ENCODE peak calls at places on chromosomes 1 and 21, in eight cellular contexts. K is DND-41, O is Calu3, M is brain microvascular endothelial cell, F is dorsolateral prefrontal cortex, D is fibroblast of mammary gland, U is fibroblast of lung, P is fibroblast of pulmonary artery. B is an unnamed sample.

GRCh38 chr1:41804176-41804575 is 114.5 kb downstream of the HIVEP3 start:
- DNase-seq in D (no peak), U (no peak), F (no peak), K (peak; percentile 40), M (no peak), P (no peak), O (no peak), B (no peak)

GRCh38 chr1:29124366-29125236 is 898 bp upstream of the TMEM200B start:
- DNase-seq in D (peak; percentile 64), K (peak; percentile 54), O (peak; percentile 66), M (peak; percentile 46), U (peak; percentile 78), P (peak; percentile 82), F (no peak), B (peak; percentile 82)

GRCh38 chr1:109256971-109257681 is 7.8 kb downstream of the CELSR2 start:
- DNase-seq in P (no peak), K (no peak), D (no peak), M (no peak), F (no peak), U (no peak), O (no peak), B (no peak)

GRCh38 chr1:80441664-80442063 is 1359.1 kb upstream of the ADGRL2 start:
- DNase-seq in F (no peak), P (no peak), O (no peak), U (peak; percentile 3), M (no peak), K (no peak), D (no peak), B (no peak)

GRCh38 chr21:28063241-28063640 is 929.4 kb downstream of the LTN1 start:
- DNase-seq in U (no peak), F (no peak), P (no peak), D (no peak), K (no peak), M (no peak), O (no peak), B (no peak)

GRCh38 chr1:247295274-247295684 is 36.4 kb downstream of the ZNF496 start:
- DNase-seq in F (no peak), U (no peak), M (peak; percentile 71), D (peak; percentile 28), P (peak; percentile 23), K (no peak), O (no peak), B (peak; percentile 72)

GRCh38 chr1:181936768-181937581 is 124.5 kb downstream of the ZNF648 start:
- DNase-seq in F (no peak), K (peak; percentile 59), U (no peak), D (peak; percentile 20), O (peak; percentile 73), P (no peak), M (no peak), B (peak; percentile 0)

GRCh38 chr1:40783001-40783905 is at the start of gene KCNQ4:
- DNase-seq in F (no peak), D (no peak), M (no peak), K (no peak), U (peak; percentile 12), O (peak; percentile 47), P (no peak), B (no peak)

GRCh38 chr21:38272215-38272614 is 15.4 kb downstream of the KCNJ15 start:
- DNase-seq in U (no peak), F (no peak), K (no peak), M (no peak), D (no peak), O (no peak), P (no peak), B (no peak)

GRCh38 chr1:70827030-70827429 is 220.6 kb downstream of the PTGER3 start:
- DNase-seq in D (no peak), F (no peak), K (no peak), P (no peak), M (no peak), O (no peak), U (no peak), B (no peak)

GRCh38 chr1:152227310-152227928 is 3.4 kb upstream of the HRNR start:
- DNase-seq in D (peak; percentile 49), U (peak; percentile 6), F (no peak), K (no peak), M (no peak), P (peak; percentile 29), O (no peak), B (peak; percentile 47)

GRCh38 chr1:17675681-17676243 is 79.4 kb upstream of the ACTL8 start:
- DNase-seq in O (no peak), F (no peak), P (no peak), U (no peak), D (peak; percentile 7), M (no peak), K (no peak), B (no peak)
- TF ChIP-seq CTCF in O (no peak), F (no peak), P (no peak), U (no peak), D (no peak), M (no peak), K (no peak), B (no peak)

DNA sequence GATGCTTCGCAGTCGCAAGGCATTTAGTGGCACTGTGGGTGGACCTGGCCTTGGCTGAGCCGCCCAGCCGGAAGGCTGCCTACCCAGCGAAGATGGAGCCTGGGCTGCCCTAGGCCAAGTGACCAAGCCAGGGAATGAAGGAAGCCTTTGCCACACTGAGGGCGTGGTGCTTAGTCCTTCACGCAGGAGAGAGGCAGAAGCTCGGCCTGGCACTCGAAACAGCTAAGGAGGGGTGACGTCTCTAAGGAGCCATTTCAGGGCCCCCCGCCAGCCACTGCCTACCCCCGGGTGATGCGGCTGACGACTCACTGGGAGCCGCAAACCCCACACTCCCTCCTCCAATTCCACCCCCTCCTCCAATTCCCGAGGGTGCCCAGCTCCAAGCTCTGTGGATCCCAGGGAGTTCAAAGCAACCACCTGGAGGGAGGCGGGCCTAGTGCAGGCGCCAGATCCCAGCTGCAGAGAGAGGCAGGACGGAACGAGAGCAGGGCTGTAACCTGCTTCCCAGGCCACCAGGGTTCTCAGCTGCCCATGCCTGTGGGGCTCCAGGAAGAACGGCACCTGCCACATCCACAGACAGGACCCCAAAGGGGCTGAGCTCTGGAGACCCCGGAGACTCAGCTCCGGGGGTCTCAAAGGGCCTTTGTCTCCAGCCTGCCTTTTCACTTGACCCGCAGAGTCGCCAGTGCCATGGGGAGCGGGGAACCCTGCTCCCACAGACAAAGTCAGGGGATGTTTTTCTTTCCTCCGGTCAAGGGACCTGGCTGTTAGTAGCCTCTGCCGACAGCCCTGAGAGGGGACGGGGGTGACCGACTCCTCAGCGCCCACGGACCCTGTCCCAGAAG is 75.8 kb downstream of the ARHGEF16 start:
- DNase-seq in D (no peak), M (no peak), F (no peak), P (no peak), K (no peak), U (no peak), O (peak; percentile 22), B (no peak)
- TF ChIP-seq CTCF in D (no peak), M (peak; percentile 5), F (no peak), P (no peak), K (no peak), U (no peak), O (no peak), B (no peak)

GRCh38 chr1:15936025-15936424 is 39.9 kb downstream of the ZBTB17 start:
- DNase-seq in P (no peak), F (no peak), U (no peak), K (no peak), M (no peak), O (no peak), D (no peak), B (no peak)

GRCh38 chr1:15937146-15937545 is 38.8 kb downstream of the ZBTB17 start:
- DNase-seq in D (no peak), K (no peak), O (no peak), M (no peak), P (no peak), F (no peak), U (no peak), B (no peak)

GRCh38 chr1:15938628-15939161 is 37.2 kb downstream of the ZBTB17 start:
- DNase-seq in M (no peak), P (no peak), D (no peak), O (no peak), F (no peak), U (no peak), K (peak; percentile 5), B (no peak)

GRCh38 chr1:15939181-15940109 is 36.5 kb downstream of the ZBTB17 start:
- DNase-seq in O (no peak), D (peak; percentile 28), P (no peak), F (no peak), M (no peak), U (peak; percentile 38), K (no peak), B (peak; percentile 55)

GRCh38 chr1:15937706-15938168 is 38.2 kb downstream of the ZBTB17 start:
- DNase-seq in U (no peak), O (no peak), K (no peak), P (peak; percentile 53), M (no peak), D (peak; percentile 45), F (no peak), B (peak; percentile 88)
- TF ChIP-seq CTCF in U (peak; percentile 4), O (no peak), K (peak; percentile 19), P (peak; percentile 17), M (peak; percentile 64), D (no peak), F (no peak), B (peak; percentile 66)

GRCh38 chr1:156492013-156492590 is 8.5 kb downstream of the MEF2D start:
- DNase-seq in U (no peak), O (no peak), M (no peak), F (no peak), K (no peak), D (no peak), P (no peak), B (no peak)

GRCh38 chr1:156489166-156489934 is 11.2 kb downstream of the MEF2D start:
- DNase-seq in D (no peak), K (peak; percentile 74), U (no peak), F (peak; percentile 64), O (no peak), M (no peak), P (no peak), B (no peak)

GRCh38 chr1:156491151-156491949 is 9.2 kb downstream of the MEF2D start:
- DNase-seq in F (no peak), O (no peak), M (no peak), D (no peak), U (no peak), P (no peak), K (no peak), B (no peak)

GRCh38 chr1:156489935-156490293 is 10.7 kb downstream of the MEF2D start:
- DNase-seq in F (no peak), D (no peak), O (no peak), U (no peak), K (no peak), M (no peak), P (no peak), B (no peak)

GRCh38 chr1:156490401-156491032 is 10.1 kb downstream of the MEF2D start:
- DNase-seq in K (no peak), O (no peak), M (no peak), U (no peak), D (peak; percentile 52), P (no peak), F (no peak), B (no peak)
- TF ChIP-seq CTCF in K (no peak), O (no peak), M (peak; percentile 55), U (peak; percentile 24), D (peak; percentile 20), P (no peak), F (no peak), B (peak; percentile 41)

GRCh38 chr1:31701137-31701736 is 2.6 kb downstream of the COL16A1 start:
- DNase-seq in M (peak; percentile 98), U (peak; percentile 99), F (peak; percentile 83), D (peak; percentile 99), O (peak; percentile 84), P (peak; percentile 99), K (peak; percentile 39), B (peak; percentile 98)
- TF ChIP-seq CTCF in M (no peak), U (no peak), F (no peak), D (no peak), O (no peak), P (no peak), K (no peak), B (no peak)

B was measured in choroid plexus epithelial cell.